ENCODE peak calls at places on chromosomes 16 and 17, in nine cellular contexts. G is SJCRH30; H is Ammon's horn; R is HT-29; A is ureter; M is H54; T is tibial nerve; Y is CD4-positive, alpha-beta T cell; L is non-pigmented ciliary epithelial cell. Q is an unnamed sample.

GRCh38 chr16:66366433-66367299 is at the start of gene CDH5:
- DNase-seq in G (no peak), H (peak), R (no peak), A (peak), M (no peak), T (peak), Y (no peak), L (no peak), Q (peak)

GRCh38 chr17:36527851-36528250 is 6.8 kb downstream of the MYO19 start:
- DNase-seq in G (no peak), H (no peak), R (no peak), A (no peak), M (no peak), T (no peak), Y (no peak), L (no peak), Q (no peak)

GRCh38 chr16:58123896-58124600 is 5.1 kb downstream of the CFAP20 start:
- DNase-seq in G (no peak), H (no peak), R (no peak), A (no peak), M (no peak), T (no peak), Y (no peak), L (no peak), Q (no peak)

GRCh38 chr16:30354423-30355143 is 525 bp downstream of the CD2BP2 start:
- DNase-seq in G (peak), H (peak), R (peak), A (no peak), M (no peak), T (no peak), Y (no peak), L (no peak), Q (no peak)

GRCh38 chr17:78708510-78708973 is 73.5 kb downstream of the CYTH1 start:
- DNase-seq in G (peak), H (peak), R (peak), A (peak), M (peak), T (peak), Y (peak), L (peak), Q (peak)

GRCh38 chr16:22372882-22373661 is 1.3 kb downstream of the CDR2 start:
- DNase-seq in G (no peak), H (no peak), R (peak), A (no peak), M (no peak), T (no peak), Y (no peak), L (no peak), Q (no peak)

GRCh38 chr17:69999253-69999652 is 75.8 kb upstream of the KCNJ16 start:
- DNase-seq in G (no peak), H (no peak), R (no peak), A (no peak), M (no peak), T (no peak), Y (no peak), L (no peak), Q (no peak)

GRCh38 chr16:15856901-15857778 is at the start of gene MYH11:
- DNase-seq in G (no peak), H (no peak), R (no peak), A (peak), M (no peak), T (no peak), Y (no peak), L (no peak), Q (no peak)

GRCh38 chr17:80883831-80884735 is 107.6 kb upstream of the CHMP6 start:
- DNase-seq in G (no peak), H (no peak), R (no peak), A (no peak), M (no peak), T (no peak), Y (no peak), L (no peak), Q (no peak)

Q was measured in cerebellum.